ENCODE peak calls at places on chromosomes 5 and 9, in six cellular contexts. U is H1, S is DND-41, G is lower lobe of right lung, H is OCI-LY7, Z is right lobe of liver. M is an unnamed sample.

GRCh38 chr5:133236541-133236951 is 184.7 kb downstream of the HSPA4 start:
- DNase-seq in U (no peak), S (no peak), G (no peak), H (no peak), Z (no peak), M (no peak)

GRCh38 chr5:1245901-1246576 is 20.9 kb downstream of the SLC6A18 start:
- DNase-seq in U (no peak), S (no peak), G (no peak), H (peak; percentile 29), Z (no peak), M (no peak)

GRCh38 chr5:149777382-149777781 is 47.3 kb downstream of the PPARGC1B start:
- DNase-seq in U (no peak), S (no peak), G (no peak), H (no peak), Z (no peak), M (no peak)

GRCh38 chr5:131270809-131271208 is 7.0 kb downstream of the CDC42SE2 start:
- DNase-seq in U (no peak), S (no peak), G (no peak), H (no peak), Z (no peak), M (no peak)

GRCh38 chr9:135641745-135642144 is 2.4 kb upstream of the GLT6D1 start:
- DNase-seq in U (no peak), S (no peak), G (no peak), H (no peak), Z (no peak), M (no peak)

GRCh38 chr5:151721812-151722391 is 35.2 kb upstream of the SPARC start:
- DNase-seq in U (no peak), S (no peak), G (no peak), H (no peak), Z (no peak), M (no peak)

GRCh38 chr9:8780386-8780785 is 980.8 kb upstream of the DMAC1 start:
- DNase-seq in U (no peak), S (no peak), G (no peak), H (no peak), Z (no peak), M (no peak)

GRCh38 chr9:14071484-14071883 is 242.5 kb downstream of the NFIB start:
- DNase-seq in U (no peak), S (no peak), G (no peak), H (no peak), Z (no peak), M (no peak)

GRCh38 chr5:484556-484955 is 39.7 kb downstream of the SLC9A3 start:
- DNase-seq in U (no peak), S (no peak), G (no peak), H (no peak), Z (no peak), M (no peak)

GRCh38 chr5:10333154-10334006 is 20.1 kb upstream of the MARCHF6 start:
- DNase-seq in U (no peak), S (no peak), G (peak; percentile 65), H (no peak), Z (peak; percentile 60), M (no peak)

GRCh38 chr9:130241198-130241535 is 24.4 kb upstream of the HMCN2 start:
- DNase-seq in U (no peak), S (no peak), G (no peak), H (no peak), Z (no peak), M (no peak)

GRCh38 chr9:34010979-34011378 is 37.7 kb downstream of the UBAP2 start:
- DNase-seq in U (no peak), S (no peak), G (no peak), H (peak; percentile 64), Z (no peak), M (no peak)

GRCh38 chr5:19547640-19548039 is 440.4 kb downstream of the CDH18 start:
- DNase-seq in U (no peak), S (no peak), G (no peak), H (no peak), Z (no peak), M (no peak)

GRCh38 chr9:70485273-70485858 is 70.9 kb upstream of the KLF9 start:
- DNase-seq in U (no peak), S (no peak), G (no peak), H (no peak), Z (peak; percentile 55), M (no peak)

GRCh38 chr5:176373100-176373818 is 8.0 kb downstream of the ARL10 start:
- DNase-seq in U (no peak), S (no peak), G (no peak), H (no peak), Z (no peak), M (no peak)

GRCh38 chr9:138052322-138052615 is 174.7 kb downstream of the CACNA1B start:
- DNase-seq in U (no peak), S (no peak), G (no peak), H (no peak), Z (no peak), M (no peak)

GRCh38 chr5:116032094-116032517 is at the start of gene ARL14EPL:
- DNase-seq in U (peak; percentile 15), S (no peak), G (peak; percentile 56), H (no peak), Z (peak; percentile 45), M (no peak)

GRCh38 chr5:132497488-132497997 is 7.0 kb upstream of the IRF1 start:
- DNase-seq in U (no peak), S (no peak), G (peak; percentile 70), H (peak; percentile 25), Z (peak; percentile 59), M (no peak)

GRCh38 chr9:5269249-5269715 is 35.2 kb downstream of the RLN2 start:
- DNase-seq in U (peak; percentile 49), S (no peak), G (no peak), H (no peak), Z (no peak), M (no peak)

GRCh38 chr9:37028425-37029031 is 5.5 kb downstream of the PAX5 start:
- DNase-seq in U (no peak), S (no peak), G (no peak), H (peak; percentile 58), Z (no peak), M (no peak)

GRCh38 chr9:91141407-91141973 is 220.2 kb downstream of the AUH start:
- DNase-seq in U (no peak), S (no peak), G (no peak), H (no peak), Z (no peak), M (no peak)

GRCh38 chr5:14171091-14171490 is 27.9 kb downstream of the TRIO start:
- DNase-seq in U (no peak), S (no peak), G (no peak), H (no peak), Z (no peak), M (no peak)

GRCh38 chr5:80985600-80986228 is 25.6 kb downstream of the RASGRF2 start:
- DNase-seq in U (no peak), S (no peak), G (no peak), H (no peak), Z (no peak), M (no peak)

GRCh38 chr9:110802416-110803035 is 133.9 kb downstream of the MUSK start:
- DNase-seq in U (no peak), S (no peak), G (no peak), H (no peak), Z (no peak), M (no peak)

GRCh38 chr5:543755-544674 is 19.8 kb upstream of the SLC9A3 start:
- DNase-seq in U (no peak), S (no peak), G (peak; percentile 83), H (peak; percentile 90), Z (no peak), M (peak; percentile 18)

GRCh38 chr5:122896598-122897282 is 51.3 kb downstream of the SNX24 start:
- DNase-seq in U (no peak), S (no peak), G (no peak), H (peak; percentile 4), Z (no peak), M (no peak)

DNA sequence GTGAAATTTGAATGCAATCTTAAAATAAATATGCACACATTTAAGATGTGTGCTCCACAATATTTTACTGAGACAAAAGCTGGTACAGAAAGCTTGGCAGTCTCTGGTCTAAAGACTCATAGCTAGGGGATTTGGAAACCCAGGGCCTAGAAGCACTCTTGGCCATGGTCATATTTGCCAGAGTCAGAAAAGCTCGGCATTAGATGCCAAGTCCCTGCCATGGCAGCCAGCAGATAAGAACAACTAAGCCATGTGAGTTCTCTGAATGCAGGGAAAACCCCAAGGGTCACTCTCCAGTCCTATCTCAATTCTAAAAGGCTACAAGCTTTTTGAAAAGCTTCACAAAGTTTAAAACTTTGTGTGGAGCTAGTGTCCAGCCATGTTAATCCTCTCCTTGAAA is 119.5 kb downstream of the FAM114A2 start:
- DNase-seq in U (no peak), S (no peak), G (no peak), H (no peak), Z (no peak), M (no peak)
- H3K9me3 ChIP-seq in U (no peaks in the 10 kb centered on the region), S (no peaks in the 10 kb centered on the region), G (no peaks in the 10 kb centered on the region), H (no peaks in the 10 kb centered on the region), Z (no peaks in the 10 kb centered on the region), M (peaks cover 3% of the 10 kb centered on the region)

DNA sequence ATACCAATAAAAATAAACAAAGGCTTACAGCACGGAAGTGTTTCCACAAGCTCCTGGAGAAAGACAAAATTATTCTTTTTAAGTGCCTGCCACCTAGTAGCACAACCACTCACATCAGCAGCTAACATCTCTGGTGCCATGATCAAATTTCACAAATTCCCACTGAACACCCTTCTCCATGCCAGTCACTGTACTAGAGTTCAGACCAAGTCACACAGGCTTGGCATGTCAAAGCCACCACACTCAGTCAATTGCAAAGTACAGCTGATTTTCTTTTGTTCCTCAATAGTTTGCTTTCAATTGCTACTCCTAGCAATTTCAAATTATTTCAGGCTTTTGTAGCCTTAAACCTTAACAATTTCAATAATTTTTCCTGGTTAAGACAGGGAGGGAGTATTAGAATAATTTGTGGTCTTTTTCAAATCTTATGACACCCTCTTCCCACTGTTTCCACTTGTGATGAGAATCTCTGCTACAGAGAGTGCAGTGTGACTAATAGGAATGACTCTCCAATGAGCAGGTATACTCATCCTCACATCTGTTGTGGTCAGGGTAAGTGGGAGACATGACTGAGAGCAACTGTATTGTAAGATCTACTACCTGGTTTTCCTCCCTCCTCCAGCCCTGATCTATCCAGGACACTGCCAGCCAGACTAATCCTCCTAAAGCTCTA is 46.2 kb downstream of the RNF145 start:
- DNase-seq in U (no peak), S (no peak), G (no peak), H (no peak), Z (no peak), M (no peak)
- H3K27ac ChIP-seq in U (no peak overlapping the region), S (no peak overlapping the region), G (peak overlapping the region; percentile 42), H (no peak overlapping the region), Z (no peak overlapping the region), M (no peak overlapping the region)

GRCh38 chr5:172770374-172770674 is 671 bp downstream of the DUSP1 start:
- DNase-seq in U (no peak), S (peak; percentile 45), G (no peak), H (no peak), Z (no peak), M (no peak)
- H3K9me3 ChIP-seq in U (no peaks in the 10 kb centered on the region), S (no peaks in the 10 kb centered on the region), G (no peaks in the 10 kb centered on the region), H (no peaks in the 10 kb centered on the region), Z (no peaks in the 10 kb centered on the region), M (no peaks in the 10 kb centered on the region)

GRCh38 chr5:38538161-38538560 is 18.3 kb downstream of the LIFR start:
- DNase-seq in U (no peak), S (no peak), G (no peak), H (no peak), Z (no peak), M (no peak)

GRCh38 chr5:38535845-38536244 is 20.6 kb downstream of the LIFR start:
- DNase-seq in U (no peak), S (no peak), G (no peak), H (no peak), Z (no peak), M (no peak)

GRCh38 chr5:38535281-38535750 is 21.1 kb downstream of the LIFR start:
- DNase-seq in U (no peak), S (no peak), G (no peak), H (no peak), Z (no peak), M (no peak)

GRCh38 chr5:38536968-38537367 is 19.5 kb downstream of the LIFR start:
- DNase-seq in U (no peak), S (no peak), G (no peak), H (no peak), Z (no peak), M (no peak)

GRCh38 chr5:38537502-38537901 is 18.9 kb downstream of the LIFR start:
- DNase-seq in U (no peak), S (no peak), G (no peak), H (no peak), Z (no peak), M (no peak)
- H3K27ac ChIP-seq in U (no peak overlapping the region), S (no peak overlapping the region), G (no peak overlapping the region), H (no peak overlapping the region), Z (no peak overlapping the region), M (no peak overlapping the region)

M was measured in CD8-positive, alpha-beta T cell.